ENCODE peak calls at places on chromosomes 16 and 17, in nine cellular contexts. Q, Y, X, C, W, P, S, B and G are unnamed samples.

GRCh38 chr16:50781043-50781442 is 39.2 kb downstream of the CYLD start:
- DNase-seq in Q (peak), Y (no peak), X (no peak), C (no peak), W (peak), P (peak), S (peak), B (no peak), G (no peak)

GRCh38 chr17:38922538-38923291 is 2.7 kb upstream of the LASP1NB start:
- DNase-seq in Q (peak), Y (peak), X (peak), C (peak), W (no peak), P (no peak), S (no peak), B (no peak), G (peak)

GRCh38 chr17:67594115-67594878 is 123.4 kb upstream of the NOL11 start:
- DNase-seq in Q (no peak), Y (no peak), X (no peak), C (peak), W (no peak), P (no peak), S (peak), B (peak), G (no peak)

GRCh38 chr17:11404877-11405276 is 163.9 kb downstream of the SHISA6 start:
- DNase-seq in Q (no peak), Y (no peak), X (no peak), C (no peak), W (no peak), P (no peak), S (no peak), B (no peak), G (no peak)

GRCh38 chr16:70529051-70529777 is 5.6 kb downstream of the SF3B3 start:
- DNase-seq in Q (peak), Y (no peak), X (no peak), C (no peak), W (no peak), P (peak), S (peak), B (peak), G (no peak)

GRCh38 chr17:36722121-36722902 is 120.9 kb downstream of the MRM1 start:
- DNase-seq in Q (peak), Y (peak), X (no peak), C (peak), W (no peak), P (no peak), S (peak), B (no peak), G (no peak)

GRCh38 chr17:59859444-59860025 is 33.2 kb downstream of the TUBD1 start:
- DNase-seq in Q (peak), Y (no peak), X (no peak), C (peak), W (no peak), P (peak), S (peak), B (peak), G (no peak)

GRCh38 chr16:1337486-1337885 is 4.0 kb downstream of the BAIAP3 start:
- DNase-seq in Q (no peak), Y (no peak), X (no peak), C (no peak), W (no peak), P (no peak), S (peak), B (no peak), G (no peak)

GRCh38 chr16:4892356-4893102 is 44.4 kb downstream of the PPL start:
- DNase-seq in Q (peak), Y (no peak), X (no peak), C (no peak), W (no peak), P (no peak), S (no peak), B (no peak), G (no peak)

GRCh38 chr16:23119570-23119969 is 29.7 kb downstream of the USP31 start:
- DNase-seq in Q (peak), Y (no peak), X (no peak), C (no peak), W (no peak), P (no peak), S (no peak), B (no peak), G (no peak)

DNA sequence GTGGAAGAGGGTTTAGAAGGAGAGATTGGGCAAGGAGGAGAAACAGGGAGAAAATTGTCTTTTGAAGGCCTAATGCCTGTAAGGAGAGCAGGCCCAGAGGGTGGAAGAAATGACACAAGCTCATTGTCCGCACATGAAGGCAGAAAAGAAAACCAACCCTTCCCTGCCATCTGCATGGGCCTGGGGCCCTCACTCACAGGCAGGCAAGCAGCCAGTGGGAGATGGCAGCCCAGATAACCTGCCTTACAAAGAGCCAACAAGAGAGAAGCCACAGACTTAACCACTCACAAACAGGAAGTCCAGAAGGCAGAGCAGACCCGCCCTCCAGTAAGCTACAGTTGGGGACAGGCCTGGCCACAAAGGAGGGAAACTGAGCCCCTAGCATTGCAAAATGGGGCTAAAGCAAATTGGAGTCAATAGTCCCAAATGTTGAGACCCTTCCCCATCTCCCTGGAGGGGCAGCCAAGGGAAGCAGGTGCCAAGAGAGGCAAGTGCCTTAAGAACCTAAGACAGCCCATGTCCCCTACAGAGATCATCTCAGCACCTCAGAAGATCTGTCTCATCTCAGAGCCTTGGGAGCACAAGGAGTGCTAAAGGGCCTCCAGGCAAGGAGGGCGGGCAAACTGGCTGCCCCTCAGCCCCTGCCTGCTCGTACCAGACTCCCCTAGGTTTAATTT is 7.3 kb upstream of the TSPOAP1 start:
- DNase-seq in Q (no peak), Y (no peak), X (peak), C (peak), W (no peak), P (no peak), S (peak), B (peak), G (no peak)
- TF ChIP-seq POLR2A in Q (no peak), Y (no peak), X (no peak), C (no peak), W (no peak), P (no peak), S (peak), B (no peak), G (no peak)

GRCh38 chr17:69506489-69506888 is 92.0 kb downstream of the MAP2K6 start:
- DNase-seq in Q (no peak), Y (no peak), X (no peak), C (no peak), W (no peak), P (peak), S (peak), B (peak), G (no peak)
- TF ChIP-seq CTCF in Q (peak), Y (peak), X (no peak), C (no peak), W (peak), P (peak), S (peak), B (peak), G (no peak)

GRCh38 chr16:89828199-89828869 is at the start of gene SPIRE2:
- DNase-seq in Q (peak), Y (peak), X (peak), C (peak), W (no peak), P (peak), S (peak), B (no peak), G (peak)
- H3K4me3 ChIP-seq in Q (peak), Y (peak), X (peak), C (peak), W (peak), P (peak), S (peak), B (peak), G (no peak)

DNA sequence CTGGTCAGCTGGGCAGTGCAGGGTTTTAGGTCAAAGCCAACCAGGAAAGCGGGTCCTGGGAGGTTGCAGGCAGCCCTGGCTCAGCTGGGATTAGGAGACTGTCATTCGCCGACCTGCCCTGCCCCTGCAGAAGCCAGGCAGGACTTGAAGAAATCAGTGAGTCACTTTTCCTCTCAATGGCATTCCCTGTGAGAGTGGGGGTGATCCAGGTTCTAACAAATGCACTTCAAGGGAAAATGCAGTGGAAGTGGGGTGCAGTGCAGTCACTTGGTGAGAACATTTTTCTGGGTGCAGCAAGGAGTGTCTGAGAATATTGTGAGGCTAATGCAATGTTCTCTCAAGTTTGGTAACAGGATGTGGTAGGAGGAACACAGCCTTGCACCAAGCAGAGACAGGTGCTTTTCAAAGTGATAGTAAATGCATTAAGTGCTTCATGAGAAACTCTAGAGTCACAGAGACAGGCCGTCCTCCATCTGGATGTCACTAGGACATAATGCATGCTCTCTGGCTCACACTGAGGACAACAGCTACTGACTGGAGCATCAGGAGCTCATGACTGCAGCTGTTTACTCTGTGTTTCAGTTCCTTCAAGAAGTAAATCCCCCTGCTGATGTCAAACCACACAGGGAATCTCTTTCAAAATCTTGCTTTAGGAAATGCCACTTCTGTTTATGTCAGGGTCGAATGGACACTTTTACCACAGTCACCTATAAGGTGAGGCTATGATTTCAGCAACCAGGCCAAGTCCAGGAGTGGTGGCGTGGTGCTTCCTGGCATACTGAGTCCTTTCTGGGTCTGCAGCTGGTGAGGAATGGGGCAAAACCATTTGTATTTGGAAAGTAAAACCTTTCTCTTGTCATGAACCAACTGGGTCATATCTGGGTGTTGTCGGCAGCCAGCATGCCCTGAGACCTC is 16.7 kb downstream of the CDK5R1 start:
- DNase-seq in Q (no peak), Y (no peak), X (no peak), C (no peak), W (no peak), P (no peak), S (peak), B (no peak), G (no peak)
- TF ChIP-seq POLR2A in Q (no peak), Y (no peak), X (no peak), C (no peak), W (no peak), P (no peak), S (no peak), B (no peak), G (no peak)

GRCh38 chr17:15268003-15268402 is 2.9 kb upstream of the PMP22 start:
- DNase-seq in Q (no peak), Y (no peak), X (no peak), C (no peak), W (no peak), P (no peak), S (no peak), B (no peak), G (no peak)
- TF ChIP-seq CTCF in Q (no peak), Y (no peak), X (no peak), C (no peak), W (no peak), P (no peak), S (no peak), B (no peak), G (no peak)

GRCh38 chr16:30561212-30561816 is 3.1 kb upstream of the ZNF764 start:
- DNase-seq in Q (no peak), Y (no peak), X (no peak), C (no peak), W (no peak), P (no peak), S (no peak), B (no peak), G (no peak)

GRCh38 chr16:30557397-30557949 is 701 bp downstream of the ZNF764 start:
- DNase-seq in Q (no peak), Y (no peak), X (no peak), C (peak), W (no peak), P (no peak), S (no peak), B (no peak), G (no peak)

GRCh38 chr16:30559690-30560089 is 1.5 kb upstream of the ZNF764 start:
- DNase-seq in Q (no peak), Y (no peak), X (no peak), C (no peak), W (no peak), P (no peak), S (no peak), B (no peak), G (no peak)

GRCh38 chr16:30557950-30558788 is at the start of gene ZNF764:
- DNase-seq in Q (peak), Y (peak), X (peak), C (peak), W (peak), P (peak), S (peak), B (peak), G (peak)

GRCh38 chr16:30558789-30559377 is 709 bp upstream of the ZNF764 start:
- DNase-seq in Q (no peak), Y (no peak), X (no peak), C (no peak), W (no peak), P (no peak), S (no peak), B (no peak), G (no peak)
- H3K4me3 ChIP-seq in Q (peak), Y (peak), X (peak), C (peak), W (peak), P (peak), S (peak), B (peak), G (no peak)

DNA sequence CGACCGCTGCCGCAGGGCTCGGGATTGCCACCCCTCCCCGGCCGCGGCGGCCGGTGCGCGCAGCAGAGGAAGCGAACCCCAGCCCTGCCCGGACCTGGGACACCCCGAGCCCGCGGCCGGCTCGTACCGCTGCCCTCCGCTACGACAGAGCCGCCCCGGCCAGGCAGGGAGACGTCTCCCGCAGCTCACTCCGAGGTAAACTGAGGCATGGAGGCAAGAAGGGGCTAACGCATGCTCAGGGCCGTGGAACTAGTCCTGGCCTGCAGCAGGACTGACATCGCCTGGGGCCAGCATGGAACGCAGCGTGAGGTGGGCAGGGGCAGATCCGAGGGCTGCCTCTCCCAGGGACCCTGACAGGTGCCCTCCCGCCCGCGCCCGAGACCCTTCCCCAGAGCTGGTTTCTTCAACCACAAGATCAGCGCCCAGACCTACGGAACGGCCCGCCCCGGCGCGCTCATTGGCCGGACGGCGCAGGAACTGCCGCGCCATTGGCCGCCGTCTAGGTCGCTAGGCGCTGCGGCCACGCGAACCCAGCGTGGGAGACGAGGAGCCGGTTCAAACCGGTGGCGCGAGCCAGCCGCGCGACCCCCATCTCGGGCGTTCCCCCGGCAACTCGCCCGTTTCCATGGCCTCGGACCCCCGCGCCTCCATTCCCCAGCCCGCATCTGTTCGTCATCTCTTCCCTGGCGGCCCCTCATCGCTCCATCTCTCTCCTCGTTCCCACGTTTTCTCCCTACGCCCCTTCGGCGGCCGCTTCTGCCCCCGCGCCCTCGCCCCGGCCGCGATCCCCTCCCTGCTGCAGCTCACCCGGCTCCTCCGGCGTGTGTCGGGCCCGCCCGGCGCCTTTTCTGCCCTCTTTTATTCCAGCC is at the start of gene SLC43A2:
- DNase-seq in Q (peak), Y (peak), X (peak), C (peak), W (no peak), P (peak), S (peak), B (peak), G (peak)
- TF ChIP-seq POLR2A in Q (peak), Y (peak), X (peak), C (no peak), W (no peak), P (peak), S (no peak), B (peak), G (no peak)

GRCh38 chr17:82897514-82898249 is 57.9 kb upstream of the ZNF750 start:
- DNase-seq in Q (no peak), Y (no peak), X (no peak), C (no peak), W (no peak), P (no peak), S (no peak), B (no peak), G (no peak)
- TF ChIP-seq CTCF in Q (no peak), Y (no peak), X (no peak), C (no peak), W (peak), P (peak), S (no peak), B (peak), G (no peak)